ENCODE peak calls at places on chromosomes 16 and 17, in six cellular contexts. T is H9, F is mesendoderm, A is IMR-90, Q is H1, D is mesenchymal stem cell. C is an unnamed sample.

GRCh38 chr17:44969144-44969780 is 1.2 kb upstream of the C1QL1 start:
- DNase-seq in T (peak), F (peak), A (no peak), Q (peak), D (no peak), C (no peak)

GRCh38 chr16:30747331-30747730 is 894 bp upstream of the PHKG2 start:
- DNase-seq in T (no peak), F (no peak), A (peak), Q (no peak), D (no peak), C (no peak)

GRCh38 chr16:27999687-28000086 is 63.8 kb downstream of the GSG1L start:
- DNase-seq in T (no peak), F (no peak), A (peak), Q (no peak), D (no peak), C (no peak)

GRCh38 chr17:68134731-68135130 is 99.2 kb downstream of the KPNA2 start:
- DNase-seq in T (no peak), F (no peak), A (no peak), Q (no peak), D (no peak), C (no peak)

GRCh38 chr16:50812046-50812445 is 70.2 kb downstream of the CYLD start:
- DNase-seq in T (no peak), F (no peak), A (no peak), Q (no peak), D (no peak), C (no peak)

GRCh38 chr16:55452996-55453395 is 26.0 kb upstream of the MMP2 start:
- DNase-seq in T (no peak), F (no peak), A (no peak), Q (no peak), D (no peak), C (no peak)

GRCh38 chr17:50562266-50563094 is 2.0 kb downstream of the CACNA1G start:
- DNase-seq in T (peak), F (peak), A (no peak), Q (peak), D (no peak), C (no peak)

GRCh38 chr16:252366-253337 is 18.0 kb downstream of the FAM234A start:
- DNase-seq in T (no peak), F (no peak), A (no peak), Q (no peak), D (no peak), C (no peak)

GRCh38 chr17:57861737-57862409 is 12.0 kb upstream of the MRPS23 start:
- DNase-seq in T (no peak), F (no peak), A (no peak), Q (peak), D (peak), C (no peak)

GRCh38 chr17:39001703-39002637 is 34.8 kb upstream of the FBXO47 start:
- DNase-seq in T (peak), F (peak), A (peak), Q (no peak), D (peak), C (no peak)

GRCh38 chr16:23803591-23804123 is 32.1 kb upstream of the PRKCB start:
- DNase-seq in T (peak), F (peak), A (peak), Q (peak), D (no peak), C (peak)

GRCh38 chr16:3486506-3487215 is 8.6 kb downstream of the C16orf90 start:
- DNase-seq in T (no peak), F (no peak), A (no peak), Q (no peak), D (no peak), C (no peak)

GRCh38 chr17:82070611-82071010 is 5.0 kb upstream of the DUS1L start:
- DNase-seq in T (no peak), F (no peak), A (no peak), Q (no peak), D (no peak), C (no peak)

GRCh38 chr16:51157698-51158097 is 6.6 kb upstream of the SALL1 start:
- DNase-seq in T (no peak), F (no peak), A (no peak), Q (peak), D (no peak), C (no peak)

GRCh38 chr17:34706029-34706428 is 126.6 kb downstream of the TMEM132E start:
- DNase-seq in T (peak), F (peak), A (peak), Q (peak), D (no peak), C (peak)

GRCh38 chr17:29018788-29019474 is 13.1 kb upstream of the SEZ6 start:
- DNase-seq in T (no peak), F (peak), A (no peak), Q (no peak), D (no peak), C (no peak)

GRCh38 chr17:50549969-50550368 is 3.0 kb downstream of the SPATA20 start:
- DNase-seq in T (no peak), F (no peak), A (no peak), Q (no peak), D (no peak), C (no peak)

GRCh38 chr17:66426397-66427033 is 124.1 kb downstream of the PRKCA start:
- DNase-seq in T (peak), F (peak), A (peak), Q (no peak), D (no peak), C (no peak)

GRCh38 chr17:76845524-76845923 is 22.7 kb upstream of the MGAT5B start:
- DNase-seq in T (no peak), F (no peak), A (peak), Q (no peak), D (no peak), C (no peak)

GRCh38 chr17:48795444-48796162 is 21.4 kb downstream of the TTLL6 start:
- DNase-seq in T (no peak), F (peak), A (peak), Q (no peak), D (peak), C (no peak)

DNA sequence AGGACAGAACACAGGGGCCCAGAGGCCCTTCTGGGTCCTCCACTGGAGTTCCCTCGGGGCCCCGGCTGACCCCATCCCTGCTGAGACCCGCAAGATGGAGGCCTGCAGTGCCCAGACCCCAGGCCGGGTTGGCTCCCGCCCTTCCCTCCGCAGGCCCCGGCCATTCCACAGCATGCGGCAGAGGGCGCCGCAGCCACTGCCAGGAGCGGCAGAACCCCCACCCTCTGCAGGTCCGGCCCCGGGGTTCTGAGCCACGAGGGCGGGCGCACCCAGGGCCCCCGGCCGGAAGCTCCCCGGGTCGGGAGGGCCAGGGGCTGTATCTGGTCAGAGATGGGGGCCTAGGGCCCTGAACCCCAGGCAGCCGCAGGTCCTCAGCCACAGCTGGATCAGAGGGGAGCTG is 2.4 kb upstream of the PERCC1 start:
- DNase-seq in T (peak), F (peak), A (no peak), Q (peak), D (peak), C (no peak)
- H2BK120ac ChIP-seq in T (no peak), F (no peak), A (no peak), Q (no peak), D (no peak), C (peak)

DNA sequence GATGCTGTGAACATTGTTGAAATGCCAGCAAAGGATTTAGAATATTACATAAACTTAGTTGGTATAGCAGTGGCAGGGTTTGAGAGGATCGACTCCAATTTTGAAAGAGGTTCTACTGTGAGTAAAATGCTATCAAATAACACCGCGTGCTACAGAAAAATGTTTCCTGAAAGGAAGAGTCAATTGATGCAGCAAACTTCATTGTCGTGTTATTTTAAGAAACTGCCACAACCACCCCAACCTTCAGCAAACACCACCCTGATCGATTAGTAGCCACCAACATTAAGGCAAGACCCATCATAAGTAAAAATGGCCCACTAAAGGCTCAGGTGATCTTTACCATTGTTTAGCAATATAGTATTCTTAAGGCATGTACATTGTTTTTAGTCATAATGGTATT is 27.3 kb downstream of the HLF start:
- DNase-seq in T (no peak), F (no peak), A (no peak), Q (no peak), D (no peak), C (no peak)
- H2BK15ac ChIP-seq in T (no peak), F (no peak), A (no peak), Q (no peak), D (no peak), C (no peak)

GRCh38 chr16:85171004-85171808 is 58.9 kb upstream of the CIBAR2 start:
- DNase-seq in T (no peak), F (no peak), A (no peak), Q (no peak), D (no peak), C (no peak)
- H3K4me2 ChIP-seq in T (no peak), F (peak), A (peak), Q (no peak), D (peak), C (no peak)

GRCh38 chr17:17840751-17841591 is 4.2 kb upstream of the SREBF1 start:
- DNase-seq in T (peak), F (peak), A (peak), Q (no peak), D (peak), C (no peak)

GRCh38 chr17:17843096-17843495 is 6.3 kb upstream of the SREBF1 start:
- DNase-seq in T (no peak), F (no peak), A (no peak), Q (no peak), D (no peak), C (no peak)

GRCh38 chr17:17842111-17842876 is 5.5 kb upstream of the SREBF1 start:
- DNase-seq in T (no peak), F (no peak), A (no peak), Q (no peak), D (no peak), C (no peak)

GRCh38 chr17:17839792-17840707 is 3.3 kb upstream of the SREBF1 start:
- DNase-seq in T (peak), F (peak), A (peak), Q (peak), D (peak), C (peak)

DNA sequence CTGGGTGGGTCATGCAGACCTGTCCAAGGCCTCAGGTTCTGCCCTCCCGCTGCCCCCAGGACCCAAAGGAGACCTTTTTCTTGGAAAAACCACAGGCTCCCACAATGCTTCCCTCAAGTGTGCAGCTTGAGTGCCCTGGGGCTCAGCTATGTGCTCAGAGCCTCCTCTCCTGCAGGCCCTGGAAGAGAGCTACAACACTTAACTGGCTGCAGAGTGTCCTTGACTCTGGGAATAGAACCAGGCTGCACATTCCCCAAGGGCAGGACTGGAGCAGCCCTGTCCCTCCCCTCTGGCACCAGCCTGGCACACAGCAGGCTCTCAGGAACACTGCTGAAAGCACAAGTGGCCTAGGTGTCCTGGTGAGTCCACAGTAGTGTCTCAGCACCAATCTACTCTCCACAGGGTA is 4.8 kb upstream of the SREBF1 start:
- DNase-seq in T (peak), F (peak), A (no peak), Q (no peak), D (peak), C (no peak)
- H2BK120ac ChIP-seq in T (no peak), F (no peak), A (peak), Q (peak), D (no peak), C (peak)

DNA sequence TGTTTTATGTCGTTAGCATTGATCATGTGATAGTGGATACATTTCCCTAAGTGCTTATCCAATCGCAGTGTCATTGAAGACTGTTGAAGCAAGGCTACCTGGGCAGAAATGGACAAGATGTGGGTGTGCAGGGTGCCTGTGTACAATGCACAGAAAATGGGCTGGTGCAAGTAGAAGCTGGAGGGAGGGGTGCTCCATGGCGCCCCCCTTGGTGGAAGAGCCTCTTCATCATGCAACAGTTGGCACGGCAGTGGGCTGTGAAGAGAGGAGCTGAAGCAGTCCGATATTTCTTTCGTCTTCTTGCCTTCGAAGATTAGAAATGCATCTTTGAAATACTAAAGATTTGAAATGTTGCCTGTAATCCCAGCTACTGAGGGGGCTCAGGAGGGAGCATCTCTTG is 100.5 kb downstream of the PLCG2 start:
- DNase-seq in T (no peak), F (peak), A (no peak), Q (no peak), D (no peak), C (peak)
- H2BK15ac ChIP-seq in T (no peak), F (no peak), A (no peak), Q (no peak), D (no peak), C (no peak)

GRCh38 chr16:49698416-49698815 is 157.5 kb downstream of the ZNF423 start:
- DNase-seq in T (peak), F (peak), A (no peak), Q (no peak), D (no peak), C (no peak)

GRCh38 chr16:49697631-49698030 is 158.3 kb downstream of the ZNF423 start:
- DNase-seq in T (no peak), F (no peak), A (no peak), Q (no peak), D (no peak), C (no peak)

GRCh38 chr16:49693445-49693844 is 162.5 kb downstream of the ZNF423 start:
- DNase-seq in T (no peak), F (no peak), A (no peak), Q (no peak), D (no peak), C (no peak)

GRCh38 chr16:49696414-49697101 is 159.4 kb downstream of the ZNF423 start:
- DNase-seq in T (peak), F (peak), A (no peak), Q (peak), D (no peak), C (peak)

GRCh38 chr16:49695782-49696413 is 160.0 kb downstream of the ZNF423 start:
- DNase-seq in T (no peak), F (no peak), A (no peak), Q (no peak), D (no peak), C (no peak)
- H3K4me2 ChIP-seq in T (no peak), F (no peak), A (no peak), Q (peak), D (no peak), C (no peak)

GRCh38 chr17:19285218-19285900 is 48.2 kb downstream of the EPN2 start:
- DNase-seq in T (no peak), F (no peak), A (no peak), Q (no peak), D (no peak), C (no peak)

GRCh38 chr17:19288453-19288852 is 51.3 kb downstream of the EPN2 start:
- DNase-seq in T (peak), F (peak), A (no peak), Q (no peak), D (no peak), C (no peak)

GRCh38 chr17:19286751-19287341 is 49.7 kb downstream of the EPN2 start:
- DNase-seq in T (no peak), F (no peak), A (no peak), Q (no peak), D (no peak), C (no peak)

GRCh38 chr17:19290047-19290705 is 53.0 kb downstream of the EPN2 start:
- DNase-seq in T (no peak), F (peak), A (no peak), Q (no peak), D (no peak), C (no peak)

GRCh38 chr17:19287651-19288050 is 50.5 kb downstream of the EPN2 start:
- DNase-seq in T (no peak), F (no peak), A (no peak), Q (no peak), D (no peak), C (no peak)
- H2BK120ac ChIP-seq in T (no peak), F (no peak), A (no peak), Q (no peak), D (no peak), C (no peak)